ENCODE peak calls at places on chromosome 1, in nine cellular contexts. F is NCI-H2081 treated with DMSO at 0.1 percent for 48 hours; W is activated CD4-positive, CD25-positive, alpha-beta regulatory T cell; S is EL; J is GM18507; Z is NCI-H1105 treated with DMSO at 0.1 percent for 48 hours; Q is GOT3; A is substantia nigra; B is hypothalamus. E is an unnamed sample.

GRCh38 chr1:211908951-211909350 is 78.4 kb upstream of the LPGAT1 start:
- DNase-seq in F (no peak), W (no peak), S (no peak), J (no peak), Z (no peak), Q (no peak), A (no peak), B (no peak), E (no peak)

GRCh38 chr1:43238104-43238503 is 31.7 kb upstream of the TMEM125 start:
- DNase-seq in F (no peak), W (no peak), S (peak), J (no peak), Z (peak), Q (no peak), A (peak), B (peak), E (peak)

GRCh38 chr1:220750126-220750525 is 2.0 kb downstream of the MTARC2 start:
- DNase-seq in F (no peak), W (no peak), S (no peak), J (no peak), Z (no peak), Q (no peak), A (no peak), B (no peak), E (no peak)

GRCh38 chr1:214187933-214188332 is 93.0 kb upstream of the SMYD2 start:
- DNase-seq in F (no peak), W (no peak), S (no peak), J (no peak), Z (no peak), Q (no peak), A (no peak), B (no peak), E (no peak)

GRCh38 chr1:195738971-195739650 is 869.1 kb downstream of the KCNT2 start:
- DNase-seq in F (no peak), W (no peak), S (peak), J (no peak), Z (no peak), Q (no peak), A (no peak), B (no peak), E (peak)

GRCh38 chr1:109208847-109209463 is 4.8 kb upstream of the SARS1 start:
- DNase-seq in F (no peak), W (no peak), S (no peak), J (no peak), Z (no peak), Q (no peak), A (no peak), B (no peak), E (no peak)

GRCh38 chr1:54976747-54977146 is 3.7 kb upstream of the TMEM61 start:
- DNase-seq in F (peak), W (no peak), S (no peak), J (no peak), Z (peak), Q (no peak), A (no peak), B (no peak), E (peak)

GRCh38 chr1:85417876-85418275 is 47.1 kb downstream of the DDAH1 start:
- DNase-seq in F (no peak), W (no peak), S (no peak), J (no peak), Z (no peak), Q (no peak), A (no peak), B (no peak), E (no peak)

GRCh38 chr1:110375490-110375889 is 15.3 kb downstream of the SLC16A4 start:
- DNase-seq in F (no peak), W (no peak), S (no peak), J (no peak), Z (no peak), Q (no peak), A (no peak), B (no peak), E (no peak)

GRCh38 chr1:230282157-230282556 is 144.0 kb downstream of the PGBD5 start:
- DNase-seq in F (peak), W (no peak), S (no peak), J (no peak), Z (peak), Q (no peak), A (no peak), B (no peak), E (no peak)

GRCh38 chr1:66090863-66091457 is 298.3 kb downstream of the PDE4B start:
- DNase-seq in F (no peak), W (no peak), S (no peak), J (no peak), Z (no peak), Q (no peak), A (no peak), B (no peak), E (peak)

GRCh38 chr1:26317612-26318337 is at the start of gene CD52:
- DNase-seq in F (no peak), W (peak), S (no peak), J (no peak), Z (no peak), Q (no peak), A (no peak), B (no peak), E (no peak)

GRCh38 chr1:150365945-150366344 is 2.0 kb downstream of the RPRD2 start:
- DNase-seq in F (no peak), W (no peak), S (peak), J (no peak), Z (no peak), Q (no peak), A (no peak), B (no peak), E (no peak)

GRCh38 chr1:12502300-12503109 is 115.5 kb downstream of the DHRS3 start:
- DNase-seq in F (no peak), W (no peak), S (no peak), J (no peak), Z (no peak), Q (no peak), A (no peak), B (no peak), E (no peak)

GRCh38 chr1:174996474-174996873 is 3.3 kb upstream of the CACYBP start:
- DNase-seq in F (no peak), W (no peak), S (peak), J (no peak), Z (no peak), Q (no peak), A (no peak), B (no peak), E (no peak)

GRCh38 chr1:247218252-247218651 is 37.6 kb upstream of the VN1R5 start:
- DNase-seq in F (no peak), W (no peak), S (no peak), J (no peak), Z (no peak), Q (no peak), A (no peak), B (no peak), E (no peak)

GRCh38 chr1:219549215-219549614 is 63.7 kb downstream of the ZC3H11B start:
- DNase-seq in F (no peak), W (no peak), S (no peak), J (no peak), Z (no peak), Q (no peak), A (no peak), B (no peak), E (no peak)

GRCh38 chr1:38287547-38287946 is 241.0 kb upstream of the POU3F1 start:
- DNase-seq in F (no peak), W (no peak), S (no peak), J (no peak), Z (no peak), Q (no peak), A (no peak), B (no peak), E (no peak)

GRCh38 chr1:201448981-201449380 is 20.0 kb downstream of the PHLDA3 start:
- DNase-seq in F (no peak), W (no peak), S (no peak), J (no peak), Z (no peak), Q (no peak), A (peak), B (peak), E (no peak)

GRCh38 chr1:161039546-161039945 is 782 bp upstream of the TSTD1 start:
- DNase-seq in F (no peak), W (no peak), S (no peak), J (no peak), Z (no peak), Q (no peak), A (no peak), B (no peak), E (no peak)

GRCh38 chr1:109802136-109802900 is 38.6 kb upstream of the EPS8L3 start:
- DNase-seq in F (no peak), W (peak), S (no peak), J (no peak), Z (no peak), Q (no peak), A (no peak), B (no peak), E (no peak)

GRCh38 chr1:234163267-234163919 is 209.9 kb upstream of the COA6 start:
- DNase-seq in F (no peak), W (no peak), S (no peak), J (no peak), Z (no peak), Q (no peak), A (no peak), B (no peak), E (no peak)

GRCh38 chr1:245893025-245893424 is 614.1 kb downstream of the SMYD3 start:
- DNase-seq in F (no peak), W (no peak), S (no peak), J (no peak), Z (no peak), Q (no peak), A (no peak), B (no peak), E (no peak)

GRCh38 chr1:9891207-9891606 is 18.9 kb downstream of the CTNNBIP1 start:
- DNase-seq in F (peak), W (no peak), S (peak), J (no peak), Z (peak), Q (no peak), A (no peak), B (no peak), E (peak)

GRCh38 chr1:115374598-115374997 is 36.5 kb upstream of the NGF start:
- DNase-seq in F (no peak), W (no peak), S (no peak), J (no peak), Z (no peak), Q (no peak), A (no peak), B (no peak), E (no peak)

GRCh38 chr1:183883629-183884028 is 78.7 kb downstream of the RGL1 start:
- DNase-seq in F (no peak), W (no peak), S (no peak), J (no peak), Z (no peak), Q (no peak), A (no peak), B (no peak), E (no peak)

GRCh38 chr1:175172503-175172902 is 20.1 kb downstream of the KIAA0040 start:
- DNase-seq in F (peak), W (no peak), S (no peak), J (no peak), Z (peak), Q (no peak), A (no peak), B (no peak), E (no peak)

GRCh38 chr1:63317007-63317813 is 5.2 kb upstream of the FOXD3 start:
- DNase-seq in F (no peak), W (no peak), S (peak), J (no peak), Z (peak), Q (no peak), A (no peak), B (no peak), E (peak)

GRCh38 chr1:177824508-177824982 is 145.3 kb downstream of the SEC16B start:
- DNase-seq in F (no peak), W (no peak), S (no peak), J (no peak), Z (no peak), Q (no peak), A (no peak), B (no peak), E (no peak)

GRCh38 chr1:196734460-196734859 is 40.2 kb upstream of the CFHR3 start:
- DNase-seq in F (no peak), W (no peak), S (no peak), J (no peak), Z (no peak), Q (no peak), A (no peak), B (no peak), E (no peak)

GRCh38 chr1:118982816-118983557 is 5.2 kb downstream of the TBX15 start:
- DNase-seq in F (no peak), W (no peak), S (no peak), J (no peak), Z (no peak), Q (no peak), A (no peak), B (no peak), E (no peak)

GRCh38 chr1:12643079-12643478 is 806 bp upstream of the AADACL4 start:
- DNase-seq in F (no peak), W (no peak), S (no peak), J (no peak), Z (no peak), Q (no peak), A (no peak), B (no peak), E (no peak)

GRCh38 chr1:145777357-145778145 is 46.3 kb downstream of the RNF115 start:
- DNase-seq in F (no peak), W (no peak), S (no peak), J (no peak), Z (no peak), Q (no peak), A (no peak), B (no peak), E (no peak)

GRCh38 chr1:5394111-5394510 is 598.1 kb downstream of the NPHP4 start:
- DNase-seq in F (no peak), W (no peak), S (no peak), J (no peak), Z (no peak), Q (no peak), A (no peak), B (no peak), E (no peak)

GRCh38 chr1:119960501-119960900 is 64.2 kb upstream of the ADAM30 start:
- DNase-seq in F (no peak), W (no peak), S (peak), J (no peak), Z (no peak), Q (no peak), A (no peak), B (no peak), E (no peak)

GRCh38 chr1:44733784-44734183 is 2.8 kb upstream of the RNU5D-1 start:
- DNase-seq in F (no peak), W (no peak), S (no peak), J (no peak), Z (no peak), Q (no peak), A (no peak), B (no peak), E (no peak)

GRCh38 chr1:226677121-226678020 is 61.7 kb downstream of the ITPKB start:
- DNase-seq in F (no peak), W (peak), S (peak), J (no peak), Z (no peak), Q (peak), A (peak), B (peak), E (peak)

GRCh38 chr1:222794656-222795474 is 20.0 kb upstream of the DISP1 start:
- DNase-seq in F (no peak), W (no peak), S (no peak), J (no peak), Z (no peak), Q (no peak), A (no peak), B (no peak), E (no peak)

E was measured in AG20443.